ENCODE peak calls at places on chromosome 11, in six cellular contexts. D is H1, E is HCT116, H is GM12878, X is K562, Y is HepG2. W is an unnamed sample. For H3K4me1, the result is how much of the 10 kb centered on the place peaks cover.

GRCh38 chr11:66857234-66857926 is 516 bp downstream of the LRFN4 start:
- DNase-seq in D (peak), E (no peak), H (no peak), Y (peak), X (peak), W (no peak)

GRCh38 chr11:101428918-101429317 is 154.9 kb downstream of the TRPC6 start:
- DNase-seq in Y (peak), X (no peak), E (peak), D (no peak), H (no peak), W (peak)

GRCh38 chr11:31804439-31805036 is 6.6 kb downstream of the PAX6 start:
- DNase-seq in E (no peak), H (no peak), Y (no peak), X (no peak), D (peak), W (no peak)

GRCh38 chr11:31822604-31823371 is 11.7 kb upstream of the PAX6 start:
- DNase-seq in H (no peak), X (no peak), E (no peak), D (peak), Y (no peak), W (no peak)

GRCh38 chr11:802693-803466 is 2.2 kb downstream of the PIDD1 start:
- DNase-seq in X (no peak), D (no peak), E (no peak), H (no peak), Y (no peak), W (no peak)

GRCh38 chr11:76793834-76794291 is 10.7 kb downstream of the TSKU start:
- DNase-seq in E (no peak), H (no peak), Y (no peak), X (no peak), D (peak), W (no peak)

GRCh38 chr11:71221201-71221600 is 31.2 kb downstream of the SHANK2 start:
- DNase-seq in X (no peak), Y (no peak), D (no peak), E (no peak), H (no peak), W (no peak)

GRCh38 chr11:68140496-68141246 is 19.5 kb upstream of the CHKA start:
- DNase-seq in X (no peak), Y (no peak), H (no peak), D (no peak), E (no peak), W (no peak)

GRCh38 chr11:110295086-110295485 is 1.3 kb downstream of the RDX start:
- DNase-seq in E (no peak), D (no peak), X (no peak), H (no peak), Y (no peak), W (no peak)

GRCh38 chr11:82631722-82632630 is 101.7 kb downstream of the FAM181B start:
- DNase-seq in H (peak), D (no peak), Y (no peak), E (no peak), X (no peak), W (no peak)

GRCh38 chr11:22346283-22346682 is 8.1 kb downstream of the SLC17A6 start:
- DNase-seq in Y (no peak), E (no peak), X (no peak), D (no peak), H (no peak), W (no peak)

GRCh38 chr11:68916439-68916838 is 12.7 kb downstream of the IGHMBP2 start:
- DNase-seq in D (no peak), H (no peak), E (no peak), X (no peak), Y (no peak), W (no peak)

GRCh38 chr11:15871904-15872303 is 484.4 kb downstream of the SOX6 start:
- DNase-seq in H (no peak), E (no peak), X (no peak), Y (no peak), D (no peak), W (peak)

GRCh38 chr11:34921156-34921555 is 4.7 kb downstream of the PDHX start:
- DNase-seq in E (no peak), X (no peak), Y (no peak), D (no peak), H (no peak), W (no peak)

GRCh38 chr11:93117578-93117964 is 80.2 kb downstream of the SLC36A4 start:
- DNase-seq in D (no peak), Y (no peak), X (no peak), E (no peak), H (no peak), W (no peak)

DNA sequence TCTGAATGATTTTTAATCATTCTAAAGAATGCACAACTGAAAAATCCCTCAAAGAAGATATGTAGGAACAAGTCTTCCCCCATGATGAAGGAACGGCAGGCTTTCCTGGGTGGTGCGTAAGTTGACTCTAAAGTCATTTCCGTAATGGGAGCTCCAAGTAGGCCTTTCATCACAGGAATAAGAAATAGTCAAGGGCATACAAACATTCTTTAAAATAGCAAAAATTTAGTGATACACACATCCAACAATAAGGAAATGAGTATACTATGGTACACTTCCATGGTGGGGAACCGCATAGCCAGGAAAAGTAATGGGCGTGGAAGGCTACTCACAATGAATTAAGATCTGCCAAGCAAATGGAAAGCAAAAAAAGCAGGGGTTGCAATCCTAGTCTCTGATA is 10.7 kb downstream of the CD59 start:
- DNase-seq in H (no peak), Y (no peak), D (no peak), E (no peak), X (no peak), W (no peak)
- H3K4me1 ChIP-seq in H (under half), Y (under half), D (under half), E (under half), X (under half), W (under half)

GRCh38 chr11:119266063-119266462 is 50.9 kb downstream of the MCAM start:
- DNase-seq in D (no peak), E (no peak), H (no peak), X (no peak), Y (no peak), W (no peak)
- TF ChIP-seq ZNF274 in D (no peak), E (no peak), H (no peak), X (no peak), Y (no peak), W (no peak)

DNA sequence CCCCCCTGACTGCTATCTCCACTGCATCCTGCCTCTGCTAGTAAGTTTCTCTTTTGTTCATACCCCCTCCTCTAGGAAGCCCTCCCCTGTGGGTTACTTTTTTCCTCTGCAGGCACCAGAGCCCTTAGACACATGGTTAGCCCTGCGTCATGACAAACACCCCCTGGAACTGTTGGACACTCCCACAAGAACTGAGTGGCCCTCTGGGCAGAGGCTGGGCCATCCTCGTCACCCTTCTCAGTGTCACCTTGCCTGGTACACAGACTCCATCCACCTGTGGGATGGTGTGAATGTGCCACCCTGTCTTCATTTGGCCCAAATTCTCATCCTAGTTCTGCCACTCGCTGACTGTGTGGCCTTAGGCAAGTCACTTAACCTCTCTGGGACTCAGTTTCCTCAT is 4.1 kb upstream of the RAB3IL1 start:
- DNase-seq in Y (no peak), D (peak), E (no peak), H (no peak), X (no peak), W (no peak)
- H3K4me1 ChIP-seq in Y (half or more), D (under half), E (under half), H (under half), X (half or more), W (under half)

DNA sequence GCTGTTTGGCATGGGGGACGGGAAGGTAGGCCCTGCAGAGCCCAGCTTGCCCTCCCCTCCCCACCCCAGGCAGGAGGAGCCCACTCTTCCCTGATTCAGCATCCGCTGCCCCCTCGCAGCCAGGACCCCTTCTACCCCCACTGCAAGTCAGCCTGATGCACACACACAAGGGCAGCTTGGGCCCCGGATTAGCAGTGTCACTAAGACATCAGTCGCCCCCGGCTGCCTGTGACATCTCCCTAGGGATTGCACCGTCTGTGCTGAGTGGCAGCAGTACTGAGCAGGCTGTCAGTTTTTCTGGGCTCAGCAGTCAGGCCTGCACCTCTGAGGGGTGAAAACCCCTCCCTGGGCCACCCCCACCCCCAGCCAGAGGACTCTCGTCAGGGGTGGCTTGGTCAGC is 30.4 kb upstream of the SYT7 start:
- DNase-seq in Y (no peak), X (no peak), D (no peak), H (no peak), E (no peak), W (no peak)
- TF ChIP-seq ZNF274 in Y (no peak), X (no peak), D (no peak), H (no peak), E (no peak), W (no peak)